ENCODE peak calls at places on chromosomes 2 and 18, in four cellular contexts. E is H1, U is HepG2, F is K562. O is an unnamed sample.

GRCh38 chr2:223058952-223059716 is 7.1 kb downstream of the KCNE4 start:
- DNase-seq in U (peak; percentile 27), E (no peak), F (peak; percentile 87), O (no peak)

GRCh38 chr2:167294031-167294774 is 405.9 kb downstream of the XIRP2 start:
- DNase-seq in E (peak; percentile 70), U (no peak), F (no peak), O (no peak)

GRCh38 chr2:226839960-226840359 is 4.1 kb downstream of the RHBDD1 start:
- DNase-seq in U (no peak), E (no peak), F (no peak), O (no peak)

GRCh38 chr2:104420420-104420819 is 433.5 kb upstream of the POU3F3 start:
- DNase-seq in F (no peak), U (no peak), E (no peak), O (no peak)

GRCh38 chr2:232454630-232455029 is 1.3 kb upstream of the ALPI start:
- DNase-seq in E (no peak), F (no peak), U (no peak), O (no peak)

GRCh38 chr18:25144835-25145234 is 207.1 kb downstream of the ZNF521 start:
- DNase-seq in U (peak; percentile 0), E (no peak), F (no peak), O (no peak)

GRCh38 chr18:33440384-33441043 is at the start of gene CCDC178:
- DNase-seq in F (peak; percentile 47), E (peak; percentile 84), U (no peak), O (no peak)

GRCh38 chr2:73218298-73218697 is 4.3 kb downstream of the SMYD5 start:
- DNase-seq in E (no peak), F (no peak), U (no peak), O (no peak)

GRCh38 chr2:134167015-134167414 is 86.9 kb upstream of the MGAT5 start:
- DNase-seq in F (no peak), U (no peak), E (no peak), O (no peak)

GRCh38 chr2:120707816-120708215 is 27.9 kb upstream of the GLI2 start:
- DNase-seq in U (no peak), F (no peak), E (no peak), O (no peak)

GRCh38 chr2:240217431-240218301 is 77.2 kb upstream of the OTOS start:
- DNase-seq in E (peak; percentile 47), U (no peak), F (no peak), O (no peak)

GRCh38 chr2:170140561-170140960 is 37.4 kb upstream of the MYO3B start:
- DNase-seq in F (no peak), E (no peak), U (no peak), O (no peak)

GRCh38 chr2:138493334-138493733 is 8.2 kb upstream of the SPOPL start:
- DNase-seq in U (no peak), F (peak; percentile 53), E (no peak), O (no peak)

GRCh38 chr2:162768646-162769045 is 69.9 kb downstream of the KCNH7 start:
- DNase-seq in E (no peak), U (no peak), F (no peak), O (no peak)

GRCh38 chr2:95149397-95149984 is 10.2 kb downstream of the ZNF514 start:
- DNase-seq in U (no peak), E (no peak), F (no peak), O (no peak)

GRCh38 chr2:111982822-111983221 is 72.2 kb upstream of the TMEM87B start:
- DNase-seq in U (no peak), F (no peak), E (no peak), O (no peak)
- TF ChIP-seq TAF1 in U (no peak), F (no peak), E (no peak), O (no peak)

DNA sequence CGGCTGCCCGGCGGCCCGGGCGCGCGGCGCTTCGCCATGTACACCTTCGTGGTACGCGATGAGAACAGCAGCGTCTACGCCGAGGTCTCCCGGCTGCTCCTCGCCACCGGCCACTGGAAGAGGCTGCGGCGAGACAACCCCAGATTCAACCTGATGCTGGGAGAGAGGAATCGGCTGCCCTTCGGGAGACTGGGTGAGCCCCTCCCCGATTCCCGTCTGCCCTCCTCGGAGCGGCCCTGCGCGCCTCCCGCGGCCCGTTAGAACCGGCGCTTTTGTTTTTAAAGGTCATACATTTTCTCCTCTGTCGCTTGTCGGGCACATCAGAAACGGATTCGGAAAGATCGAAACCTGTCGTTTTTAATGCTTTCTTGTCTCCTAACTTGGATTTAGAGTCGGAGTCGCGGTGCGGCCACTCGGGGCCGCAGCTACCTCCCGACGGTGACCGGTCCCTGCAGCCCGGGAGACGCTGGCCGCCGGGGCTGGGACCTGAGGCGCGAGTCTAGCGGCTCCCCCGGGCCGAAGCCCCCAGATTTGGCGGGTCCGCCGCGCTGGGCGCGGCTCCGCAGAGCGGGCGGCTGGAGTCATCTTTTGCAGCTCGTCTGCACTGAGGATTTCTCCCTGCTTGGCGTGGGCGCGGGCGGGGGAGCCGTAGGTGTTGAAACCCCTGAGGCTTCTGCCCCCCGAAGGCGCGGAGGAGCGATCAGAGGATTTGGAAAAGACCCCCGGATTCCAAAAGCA is 522 bp downstream of the TTL start:
- DNase-seq in F (peak; percentile 61), U (peak; percentile 25), E (peak; percentile 64), O (peak; percentile 50)
- TF ChIP-seq POLR2AphosphoS5 in F (no peak), U (no peak), E (no peak), O (no peak)

DNA sequence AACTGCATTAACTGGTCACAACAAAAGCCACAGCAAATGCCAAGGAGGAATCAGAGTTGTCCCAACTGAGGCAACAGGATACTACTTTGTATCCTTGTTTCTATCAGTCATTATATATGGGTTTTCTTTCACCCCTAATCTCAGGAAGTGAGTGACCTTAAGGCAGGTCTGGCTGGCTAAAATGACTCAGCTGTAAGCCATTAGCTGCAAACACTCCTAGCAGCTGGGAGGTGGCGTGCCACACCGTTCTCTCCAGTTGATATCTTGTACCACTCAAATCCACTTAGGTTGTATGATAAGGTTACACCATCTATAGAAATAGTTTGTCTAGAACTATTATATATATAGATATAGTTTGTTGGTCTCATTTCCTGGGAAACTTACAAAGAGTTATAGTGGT is 171.1 kb upstream of the MC4R start:
- DNase-seq in E (no peak), U (no peak), F (no peak), O (no peak)
- TF ChIP-seq TAF1 in E (no peak), U (no peak), F (no peak), O (no peak)

DNA sequence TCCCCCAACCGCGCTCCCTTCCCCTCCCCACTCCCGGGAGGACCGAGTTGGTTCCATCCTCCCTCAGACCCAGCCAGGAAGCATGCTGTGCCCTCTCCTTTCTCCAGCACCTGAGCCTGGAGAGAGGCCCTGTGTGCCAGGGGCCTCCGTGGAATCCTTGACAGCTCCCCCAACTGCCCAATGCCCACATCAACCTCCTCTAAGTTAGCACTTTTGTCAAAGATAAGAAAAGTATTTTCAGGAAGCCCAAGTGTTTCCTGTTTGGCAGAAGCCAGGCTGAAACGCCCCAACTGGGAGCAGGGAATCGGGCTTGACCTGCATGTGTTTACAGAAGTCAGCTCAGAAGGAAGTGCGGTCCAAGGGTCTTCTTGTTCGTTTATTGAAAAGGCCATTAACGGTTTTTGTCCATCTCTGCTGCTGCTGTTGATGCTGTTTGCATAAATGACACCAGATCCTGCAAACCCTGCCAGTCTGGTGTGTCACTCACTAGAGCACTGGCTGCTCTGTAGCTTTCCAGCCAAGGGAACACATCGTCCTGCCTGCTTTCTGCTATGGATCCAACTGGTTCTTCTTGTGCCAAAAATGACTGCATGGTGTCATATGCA is 35.3 kb upstream of the COL6A3 start:
- DNase-seq in F (no peak), U (no peak), E (no peak), O (no peak)
- TF ChIP-seq POLR2AphosphoS5 in F (no peak), U (no peak), E (no peak), O (no peak)

DNA sequence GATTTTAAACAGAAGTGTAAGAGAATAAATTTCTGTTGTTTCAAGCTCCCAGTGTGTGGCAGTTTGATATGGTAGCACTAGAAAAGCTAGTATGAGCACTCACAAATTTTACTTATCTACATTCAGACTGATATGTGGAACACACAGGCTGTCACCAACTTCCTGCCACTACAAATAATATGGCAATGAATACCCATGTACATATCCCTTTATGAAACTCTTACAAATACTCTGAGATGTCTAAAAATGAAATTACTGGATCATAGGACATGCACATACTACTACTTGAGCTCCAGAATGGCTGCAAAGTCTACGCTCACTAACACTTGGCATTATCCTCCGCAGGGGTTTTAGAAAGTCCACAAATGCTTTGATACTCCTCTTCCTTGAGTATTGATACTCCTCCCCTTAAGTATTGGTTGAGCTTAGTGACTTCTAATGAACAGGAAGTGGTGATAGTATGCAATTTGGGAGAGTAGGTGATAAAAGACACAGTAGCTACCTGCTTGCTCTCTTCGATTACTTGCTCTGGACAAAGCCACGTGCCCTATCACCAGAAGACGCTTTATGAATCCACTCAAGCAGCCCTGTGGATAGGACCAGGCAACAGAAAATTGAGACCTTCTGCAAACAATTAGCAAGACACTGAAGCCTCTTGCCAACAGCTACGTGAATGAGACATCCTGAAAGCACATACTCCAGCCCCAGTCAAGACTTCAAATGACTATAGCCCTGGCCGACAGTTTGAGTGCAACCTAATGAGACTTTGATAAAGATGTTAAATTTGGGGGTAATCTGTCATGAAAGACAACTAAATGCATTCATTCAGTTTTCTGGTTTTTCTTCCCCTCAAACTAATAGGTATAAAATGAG is 35.4 kb downstream of the FBXO11 start:
- DNase-seq in F (no peak), E (no peak), U (no peak), O (no peak)
- TF ChIP-seq TAF1 in F (no peak), E (no peak), U (no peak), O (no peak)

GRCh38 chr2:152336103-152336853 is 1.3 kb downstream of the FMNL2 start:
- DNase-seq in F (no peak), U (peak; percentile 41), E (peak; percentile 73), O (peak; percentile 22)
- TF ChIP-seq POLR2AphosphoS5 in F (no peak), U (no peak), E (no peak), O (no peak)

O was measured in GM12892.